ENCODE peak calls at places on chromosome 22, in ten cellular contexts. F, N, Y, L, S, O, X, G, I and C are unnamed samples.

GRCh38 chr22:50305658-50306566 is 1.5 kb downstream of the PLXNB2 start:
- DNase-seq in X (no peak), N (peak; percentile 95), G (peak; percentile 70), O (peak; percentile 40), F (peak; percentile 89), Y (peak; percentile 76), L (peak; percentile 98), S (no peak), I (peak; percentile 52), C (peak; percentile 21)

GRCh38 chr22:17972385-17973181 is 51.8 kb downstream of the MICAL3 start:
- DNase-seq in X (no peak), L (peak; percentile 91), I (no peak), Y (no peak), G (no peak), O (no peak), S (no peak), F (peak; percentile 56), N (peak; percentile 85), C (no peak)

GRCh38 chr22:39149915-39150847 is 2.3 kb downstream of the CBX7 start:
- DNase-seq in F (no peak), G (no peak), S (no peak), L (no peak), O (no peak), N (no peak), X (no peak), Y (no peak), I (peak; percentile 58), C (no peak)

GRCh38 chr22:34160117-34160758 is 240.0 kb upstream of the LARGE1 start:
- DNase-seq in X (no peak), F (no peak), L (no peak), S (no peak), G (no peak), O (no peak), Y (no peak), N (no peak), I (no peak), C (no peak)

GRCh38 chr22:46823248-46823647 is 60.8 kb downstream of the TBC1D22A start:
- DNase-seq in G (no peak), X (no peak), L (no peak), O (no peak), F (no peak), N (no peak), Y (no peak), I (no peak), S (no peak), C (no peak)

GRCh38 chr22:49963647-49964026 is 3.1 kb downstream of the PIM3 start:
- DNase-seq in I (no peak), Y (no peak), X (no peak), O (no peak), F (no peak), L (no peak), S (no peak), G (no peak), N (no peak), C (no peak)

GRCh38 chr22:24450600-24450999 is 23.2 kb downstream of the ADORA2A start:
- DNase-seq in Y (no peak), L (no peak), F (no peak), G (peak; percentile 66), O (no peak), X (no peak), S (no peak), N (no peak), I (no peak), C (no peak)

GRCh38 chr22:37953062-37953436 is 352 bp downstream of the C22orf23 start:
- DNase-seq in I (no peak), S (no peak), L (no peak), F (no peak), N (no peak), X (no peak), Y (no peak), G (no peak), O (no peak), C (no peak)

GRCh38 chr22:19270873-19271272 is 20.6 kb downstream of the CLTCL1 start:
- DNase-seq in O (peak; percentile 10), F (no peak), N (no peak), S (no peak), X (no peak), G (no peak), I (no peak), Y (no peak), L (no peak), C (no peak)

GRCh38 chr22:35728639-35729308 is 11.1 kb downstream of the APOL5 start:
- DNase-seq in N (no peak), G (no peak), O (no peak), F (no peak), S (no peak), X (no peak), Y (no peak), I (no peak), L (no peak), C (peak; percentile 55)

GRCh38 chr22:32572741-32573140 is 98.1 kb downstream of the FBXO7 start:
- DNase-seq in G (no peak), I (no peak), Y (no peak), N (peak; percentile 43), S (no peak), X (no peak), O (no peak), F (no peak), L (no peak), C (no peak)

GRCh38 chr22:19895160-19895849 is 40.6 kb upstream of the GNB1L start:
- DNase-seq in O (no peak), Y (no peak), G (no peak), X (no peak), N (no peak), I (no peak), F (no peak), L (no peak), S (no peak), C (no peak)

GRCh38 chr22:28029201-28029948 is 110.3 kb upstream of the PITPNB start:
- DNase-seq in S (no peak), L (peak; percentile 76), X (no peak), F (peak; percentile 71), O (no peak), N (peak; percentile 49), I (no peak), Y (no peak), G (peak; percentile 63), C (peak; percentile 85)

GRCh38 chr22:37353839-37354238 is 71.5 kb downstream of the CYTH4 start:
- DNase-seq in G (no peak), O (no peak), X (no peak), S (no peak), I (no peak), N (no peak), L (no peak), F (peak; percentile 33), Y (no peak), C (no peak)

GRCh38 chr22:38455530-38456271 is 702 bp upstream of the KCNJ4 start:
- DNase-seq in O (peak; percentile 49), L (no peak), Y (peak; percentile 41), I (no peak), N (peak; percentile 26), X (no peak), F (no peak), S (no peak), G (no peak), C (no peak)

GRCh38 chr22:50660306-50660705 is 12.3 kb upstream of the SHANK3 start:
- DNase-seq in L (no peak), F (no peak), G (no peak), S (no peak), N (no peak), Y (no peak), O (no peak), I (no peak), X (no peak), C (no peak)

GRCh38 chr22:32997295-32997694 is 60.9 kb downstream of the SYN3 start:
- DNase-seq in L (no peak), I (no peak), X (no peak), F (no peak), G (no peak), S (no peak), Y (no peak), N (no peak), O (no peak), C (no peak)

GRCh38 chr22:31333648-31334047 is 12.5 kb downstream of the PATZ1 start:
- DNase-seq in G (no peak), Y (no peak), I (no peak), S (no peak), O (no peak), L (no peak), X (no peak), N (no peak), F (no peak), C (no peak)

GRCh38 chr22:46830841-46831240 is 68.4 kb downstream of the TBC1D22A start:
- DNase-seq in O (no peak), X (no peak), L (peak; percentile 68), F (no peak), S (no peak), I (no peak), Y (no peak), N (peak; percentile 29), G (no peak), C (no peak)

GRCh38 chr22:40224702-40225101 is 47.0 kb downstream of the TNRC6B start:
- DNase-seq in X (no peak), G (no peak), L (no peak), F (no peak), I (no peak), N (peak; percentile 6), S (no peak), O (no peak), Y (no peak), C (no peak)